ENCODE peak calls at places on chromosomes 5 and 9, in four cellular contexts. E, V, W and L are unnamed samples.

GRCh38 chr5:1409386-1410110 is 35.7 kb downstream of the SLC6A3 start:
- DNase-seq in E (no peak), W (no peak), V (peak), L (peak)

GRCh38 chr9:123590499-123590898 is 234.5 kb downstream of the CRB2 start:
- DNase-seq in V (no peak), E (no peak), W (no peak), L (no peak)

GRCh38 chr9:69583641-69584234 is 88.4 kb downstream of the APBA1 start:
- DNase-seq in E (no peak), V (no peak), W (no peak), L (no peak)

GRCh38 chr5:25754895-25755294 is 1110.1 kb upstream of the CDH10 start:
- DNase-seq in V (no peak), W (no peak), E (peak), L (no peak)

GRCh38 chr5:50595199-50595598 is 71.2 kb upstream of the PARP8 start:
- DNase-seq in W (no peak), E (no peak), V (no peak), L (no peak)

GRCh38 chr5:124377386-124377785 is 369.1 kb downstream of the ZNF608 start:
- DNase-seq in W (no peak), V (no peak), E (no peak), L (no peak)

GRCh38 chr9:89661956-89662717 is 57.3 kb downstream of the GADD45G start:
- DNase-seq in W (no peak), E (peak), V (peak), L (peak)

GRCh38 chr9:75979362-75979761 is 88.9 kb downstream of the PCSK5 start:
- DNase-seq in V (no peak), W (no peak), E (peak), L (peak)

GRCh38 chr5:109455598-109456096 is 45.9 kb upstream of the PJA2 start:
- DNase-seq in W (peak), E (peak), V (no peak), L (peak)

GRCh38 chr9:23582836-23583235 is 243.2 kb downstream of the ELAVL2 start:
- DNase-seq in W (no peak), V (no peak), E (no peak), L (no peak)

GRCh38 chr5:163760498-163760897 is 255.1 kb downstream of the MAT2B start:
- DNase-seq in E (peak), W (no peak), V (no peak), L (no peak)

GRCh38 chr5:53321073-53321472 is 159.4 kb upstream of the FST start:
- DNase-seq in W (no peak), E (no peak), V (no peak), L (no peak)

GRCh38 chr5:103942587-103943186 is 380.1 kb upstream of the NUDT12 start:
- DNase-seq in W (no peak), V (no peak), E (no peak), L (no peak)

GRCh38 chr9:69744688-69745380 is 15.0 kb downstream of the PTAR1 start:
- DNase-seq in W (no peak), E (no peak), V (no peak), L (no peak)

GRCh38 chr9:93452710-93453046 is 703 bp downstream of the FAM120AOS start:
- DNase-seq in V (no peak), W (no peak), E (no peak), L (no peak)

GRCh38 chr9:101625871-101626270 is 31.1 kb upstream of the PPP3R2 start:
- DNase-seq in E (no peak), V (no peak), W (no peak), L (no peak)

GRCh38 chr9:130535818-130536521 is 43.4 kb upstream of the FUBP3 start:
- DNase-seq in E (peak), W (no peak), V (peak), L (no peak)

GRCh38 chr5:175599210-175599609 is 58.7 kb upstream of the HRH2 start:
- DNase-seq in E (no peak), W (no peak), V (no peak), L (no peak)

GRCh38 chr5:108727639-108728565 is 19.8 kb upstream of the FER start:
- DNase-seq in V (peak), E (peak), W (no peak), L (peak)

GRCh38 chr9:36402536-36402935 is 2.5 kb upstream of the RNF38 start:
- DNase-seq in W (no peak), E (no peak), V (no peak), L (no peak)

GRCh38 chr9:125143377-125144090 is at the start of gene SCAI:
- DNase-seq in E (peak), W (peak), V (peak), L (peak)

GRCh38 chr9:35306281-35306680 is 144.5 kb downstream of the UNC13B start:
- DNase-seq in E (no peak), W (no peak), V (no peak), L (no peak)

GRCh38 chr5:33105521-33105941 is 335.2 kb upstream of the TARS1 start:
- DNase-seq in E (no peak), V (no peak), W (no peak), L (no peak)

GRCh38 chr9:136196465-136197371 is 8.2 kb downstream of the LHX3 start:
- DNase-seq in W (no peak), V (no peak), E (no peak), L (no peak)

GRCh38 chr9:14365667-14366066 is 51.7 kb upstream of the NFIB start:
- DNase-seq in E (no peak), V (no peak), W (no peak), L (no peak)

DNA sequence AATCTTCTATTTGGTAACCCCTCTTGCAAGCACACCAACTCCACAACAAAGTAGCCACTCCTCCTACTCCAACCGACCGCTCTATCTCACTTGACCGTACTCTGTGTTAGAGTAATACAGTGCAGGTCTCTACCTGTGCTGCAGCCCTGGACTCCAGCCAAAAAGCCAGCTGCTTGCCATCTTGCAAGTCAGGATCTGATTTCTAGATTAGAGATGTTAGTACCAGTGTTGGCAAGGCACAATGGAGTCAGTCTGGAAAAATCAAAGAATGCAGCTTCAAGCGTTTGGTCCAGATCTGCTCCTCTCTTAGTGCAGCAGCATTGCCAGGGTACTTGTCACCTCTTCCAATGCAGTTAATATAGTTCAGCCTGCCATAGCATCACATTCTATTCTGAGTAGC is 477.6 kb downstream of the ZSWIM6 start:
- DNase-seq in E (no peak), W (no peak), V (no peak), L (no peak)
- TF ChIP-seq FOXK2 in E (no peak), W (no peak), V (no peak), L (no peak)

GRCh38 chr5:5564884-5565283 is 142.4 kb downstream of the ICE1 start:
- DNase-seq in W (no peak), E (no peak), V (no peak), L (no peak)

GRCh38 chr5:5558593-5558992 is 136.1 kb downstream of the ICE1 start:
- DNase-seq in V (no peak), W (no peak), E (no peak), L (no peak)

GRCh38 chr5:5558102-5558501 is 135.6 kb downstream of the ICE1 start:
- DNase-seq in W (no peak), E (no peak), V (no peak), L (no peak)

DNA sequence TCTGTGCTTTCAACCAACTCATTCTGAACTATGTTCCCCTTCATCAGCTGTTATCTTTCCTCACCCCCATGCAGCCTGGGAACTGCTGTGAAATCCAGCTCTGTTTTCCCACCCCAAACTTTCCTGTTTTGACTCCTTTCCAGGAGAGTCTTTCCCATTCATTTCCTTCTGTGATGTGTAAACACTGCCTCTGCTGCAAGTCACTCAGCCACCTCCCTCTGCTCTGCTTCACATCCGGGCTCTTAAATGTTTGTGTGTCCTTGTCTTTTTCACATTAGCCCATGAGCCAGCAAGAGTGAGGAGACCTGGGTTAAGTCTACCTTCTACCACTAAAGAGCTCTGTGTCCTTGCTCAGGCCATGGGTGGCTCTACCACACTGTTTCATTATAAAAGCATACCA is 137.5 kb downstream of the ICE1 start:
- DNase-seq in V (no peak), E (no peak), W (no peak), L (no peak)
- TF ChIP-seq FOXM1 in V (no peak), E (no peak), W (no peak), L (no peak)

DNA sequence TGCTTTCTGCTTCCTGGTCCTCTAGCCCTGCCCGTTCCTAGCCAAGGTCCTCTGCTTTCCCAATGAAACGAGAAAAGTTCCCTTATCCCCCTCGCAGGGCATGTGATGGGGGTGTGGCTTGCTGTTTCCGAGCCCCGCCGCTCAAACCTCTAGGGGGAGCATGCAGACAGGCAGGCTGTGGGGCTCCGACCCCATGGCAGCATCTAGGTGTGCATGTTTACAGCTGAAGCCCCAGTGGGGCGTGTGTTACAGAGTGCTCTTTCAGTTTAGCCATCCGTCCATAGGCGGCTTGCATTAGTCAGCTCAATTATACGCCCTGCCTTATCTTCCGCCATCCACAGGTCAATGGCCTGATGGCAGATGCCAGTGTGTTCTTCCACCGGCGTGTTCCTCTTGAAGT is 48.3 kb upstream of the SPATA31E1 start:
- DNase-seq in E (peak), V (peak), W (no peak), L (no peak)
- TF ChIP-seq FOXK2 in E (no peak), V (peak), W (no peak), L (no peak)

GRCh38 chr9:88106492-88106891 is 31.8 kb downstream of the SPATA31C2 start:
- DNase-seq in E (no peak), V (no peak), W (no peak), L (no peak)
- TF ChIP-seq FOXM1 in E (no peak), V (no peak), W (no peak), L (no peak)